ENCODE peak calls at places on chromosomes 1 and 21, in nine cellular contexts. I, T, H, V, F, P, N, S and B are unnamed samples.

GRCh38 chr1:157166581-157166980 is 28.4 kb upstream of the ETV3 start:
- DNase-seq in H (peak; percentile 29), F (no peak), P (no peak), V (no peak), I (no peak), N (no peak), T (no peak), S (no peak), B (no peak)

GRCh38 chr1:223243441-223244050 is 100.5 kb upstream of the TLR5 start:
- DNase-seq in T (no peak), F (no peak), I (no peak), P (no peak), H (peak; percentile 24), V (no peak), S (no peak), N (no peak), B (no peak)

GRCh38 chr1:160739098-160739511 is at the start of gene SLAMF7:
- DNase-seq in S (no peak), V (no peak), I (peak; percentile 23), N (no peak), P (no peak), F (peak; percentile 75), T (no peak), H (no peak), B (no peak)

GRCh38 chr1:178768423-178768822 is 43.4 kb downstream of the RALGPS2 start:
- DNase-seq in I (peak; percentile 60), V (peak; percentile 50), N (no peak), F (peak; percentile 66), P (no peak), T (peak; percentile 31), H (no peak), S (no peak), B (no peak)

GRCh38 chr1:229119161-229119560 is 151.8 kb upstream of the RAB4A start:
- DNase-seq in F (no peak), T (no peak), S (no peak), N (no peak), V (no peak), I (no peak), H (no peak), P (no peak), B (no peak)

GRCh38 chr1:146001734-146002133 is 5.4 kb upstream of the TXNIP start:
- DNase-seq in P (no peak), V (no peak), N (no peak), H (no peak), S (no peak), I (no peak), F (peak; percentile 1), T (no peak), B (no peak)

GRCh38 chr1:33501309-33501708 is 28.9 kb downstream of the ZSCAN20 start:
- DNase-seq in V (no peak), S (no peak), H (no peak), T (no peak), F (no peak), N (no peak), P (no peak), I (no peak), B (no peak)

GRCh38 chr1:245132771-245133170 is 22.0 kb upstream of the KIF26B start:
- DNase-seq in T (no peak), N (no peak), F (no peak), I (no peak), V (no peak), S (no peak), H (no peak), P (no peak), B (no peak)

GRCh38 chr1:41455479-41456271 is 28.8 kb downstream of the EDN2 start:
- DNase-seq in N (peak; percentile 96), I (peak; percentile 49), F (no peak), S (peak; percentile 57), T (peak; percentile 51), V (no peak), H (no peak), P (no peak), B (peak; percentile 96)

GRCh38 chr1:20440785-20441200 is 45.2 kb downstream of the CAMK2N1 start:
- DNase-seq in V (peak; percentile 53), F (peak; percentile 46), T (peak; percentile 26), I (peak; percentile 63), N (no peak), H (no peak), S (no peak), P (no peak), B (no peak)

GRCh38 chr21:28769683-28770082 is 223.0 kb downstream of the LTN1 start:
- DNase-seq in I (peak; percentile 38), S (no peak), P (no peak), F (no peak), T (peak; percentile 22), H (no peak), N (no peak), V (peak; percentile 29), B (no peak)

GRCh38 chr1:156821801-156822200 is 5.2 kb upstream of the SH2D2A start:
- DNase-seq in V (peak; percentile 36), T (peak; percentile 64), I (peak; percentile 63), N (no peak), F (no peak), H (no peak), S (no peak), P (no peak), B (no peak)

GRCh38 chr1:30645807-30646206 is 77.6 kb downstream of the MATN1 start:
- DNase-seq in F (no peak), N (no peak), I (peak; percentile 7), H (no peak), V (no peak), T (peak; percentile 36), S (peak; percentile 10), P (no peak), B (no peak)

GRCh38 chr1:190022709-190023108 is 455.0 kb downstream of the BRINP3 start:
- DNase-seq in H (no peak), S (no peak), T (no peak), N (no peak), P (no peak), V (peak; percentile 3), I (peak; percentile 28), F (no peak), B (peak; percentile 17)

GRCh38 chr1:91015794-91016550 is 5.9 kb downstream of the ZNF644 start:
- DNase-seq in F (no peak), P (no peak), I (peak; percentile 34), N (no peak), S (no peak), T (no peak), H (no peak), V (no peak), B (no peak)

GRCh38 chr1:91015358-91015780 is 6.5 kb downstream of the ZNF644 start:
- DNase-seq in F (no peak), V (no peak), H (no peak), I (no peak), T (no peak), N (no peak), P (no peak), S (no peak), B (no peak)

GRCh38 chr1:91020486-91020885 is 1.3 kb downstream of the ZNF644 start:
- DNase-seq in V (peak; percentile 16), S (no peak), F (no peak), H (no peak), P (no peak), I (peak; percentile 18), T (peak; percentile 13), N (no peak), B (no peak)

GRCh38 chr1:91020967-91021685 is 709 bp downstream of the ZNF644 start:
- DNase-seq in S (no peak), H (peak; percentile 83), N (peak; percentile 72), P (peak; percentile 82), T (peak; percentile 75), F (peak; percentile 73), V (peak; percentile 82), I (peak; percentile 87), B (peak; percentile 64)

GRCh38 chr1:91018006-91018405 is 3.8 kb downstream of the ZNF644 start:
- DNase-seq in F (no peak), N (no peak), P (no peak), V (peak; percentile 36), I (peak; percentile 58), T (peak; percentile 23), S (no peak), H (no peak), B (no peak)
- TF ChIP-seq CTCF in F (peak; percentile 37), N (no peak), P (no peak), V (peak; percentile 41), I (peak; percentile 58), T (peak; percentile 46), S (peak; percentile 48), H (peak; percentile 26), B (peak; percentile 44)

GRCh38 chr1:166113630-166114029 is 53.2 kb downstream of the FAM78B start:
- DNase-seq in P (no peak), S (no peak), H (no peak), V (no peak), N (no peak), I (no peak), T (no peak), F (no peak), B (no peak)
- H3K4me3 ChIP-seq in P (no peak overlapping the region), S (no peak overlapping the region), H (no peak overlapping the region), V (no peak overlapping the region), N (no peak overlapping the region), I (no peak overlapping the region), T (no peak overlapping the region), F (no peak overlapping the region), B (no peak overlapping the region)

GRCh38 chr1:109705411-109705810 is 6.6 kb upstream of the GSTM5 start:
- DNase-seq in S (no peak), N (peak; percentile 38), F (no peak), I (no peak), P (no peak), T (no peak), H (no peak), V (no peak), B (no peak)

GRCh38 chr1:109704173-109704572 is 7.9 kb upstream of the GSTM5 start:
- DNase-seq in V (no peak), I (no peak), F (no peak), H (no peak), P (no peak), T (no peak), S (no peak), N (no peak), B (no peak)
- TF ChIP-seq CTCF in V (no peak), I (peak; percentile 17), F (no peak), H (no peak), P (no peak), T (no peak), S (peak; percentile 53), N (no peak), B (no peak)

GRCh38 chr1:34928066-34928864 is 1.2 kb downstream of the DLGAP3 start:
- DNase-seq in S (no peak), T (no peak), N (no peak), V (no peak), P (no peak), I (no peak), H (no peak), F (no peak), B (no peak)

GRCh38 chr1:34930702-34931071 is 1.2 kb upstream of the DLGAP3 start:
- DNase-seq in F (no peak), T (no peak), S (no peak), V (no peak), I (no peak), N (no peak), P (no peak), H (no peak), B (no peak)

GRCh38 chr1:34929497-34929852 is at the start of gene DLGAP3:
- DNase-seq in F (no peak), V (no peak), P (no peak), S (no peak), T (no peak), I (no peak), N (no peak), H (no peak), B (no peak)

GRCh38 chr1:34928865-34929496 is 469 bp downstream of the DLGAP3 start:
- DNase-seq in H (no peak), F (no peak), V (no peak), P (no peak), N (no peak), T (no peak), I (no peak), S (no peak), B (no peak)

GRCh38 chr1:34929853-34930701 is 627 bp upstream of the DLGAP3 start:
- DNase-seq in F (no peak), P (no peak), T (no peak), S (no peak), H (no peak), N (no peak), V (no peak), I (no peak), B (no peak)
- H3K4me3 ChIP-seq in F (no peak overlapping the region), P (peak overlapping the region; percentile 61), T (no peak overlapping the region), S (no peak overlapping the region), H (peak overlapping the region; percentile 64), N (peak overlapping the region; percentile 72), V (no peak overlapping the region), I (no peak overlapping the region), B (peak overlapping the region; percentile 23)